ENCODE peak calls at places on chromosomes 4 and X, in seven cellular contexts. One of them, this sample, is unnamed.

GRCh38 chr4:19913670-19914069 is 338.0 kb upstream of the SLIT2 start:
- DNase-seq in K562: no peak
- DNase-seq in HCT116: no peak
- DNase-seq in Panc1: no peak
- DNase-seq in transverse colon: no peak
- DNase-seq in GM23338: no peak
- DNase-seq in H1: no peak
- DNase-seq in this sample: no peak

GRCh38 chr4:109722357-109722756 is 7.5 kb downstream of the PLA2G12A start:
- DNase-seq in K562: no peak
- DNase-seq in HCT116: no peak
- DNase-seq in Panc1: no peak
- DNase-seq in transverse colon: no peak
- DNase-seq in GM23338: no peak
- DNase-seq in H1: no peak
- DNase-seq in this sample: no peak

GRCh38 chr4:140755811-140756291 is 334 bp downstream of the TBC1D9 start:
- DNase-seq in K562: no peak
- DNase-seq in HCT116: no peak
- DNase-seq in Panc1: no peak
- DNase-seq in transverse colon: peak
- DNase-seq in GM23338: peak
- DNase-seq in H1: peak
- DNase-seq in this sample: peak

GRCh38 chr4:1418494-1419285 is 12.4 kb upstream of the NKX1-1 start:
- DNase-seq in K562: peak
- DNase-seq in HCT116: no peak
- DNase-seq in Panc1: no peak
- DNase-seq in transverse colon: no peak
- DNase-seq in GM23338: no peak
- DNase-seq in H1: peak
- DNase-seq in this sample: no peak

GRCh38 chr4:188976644-188977115 is 837.4 kb downstream of the TRIML1 start:
- DNase-seq in K562: no peak
- DNase-seq in HCT116: no peak
- DNase-seq in Panc1: no peak
- DNase-seq in transverse colon: no peak
- DNase-seq in GM23338: peak
- DNase-seq in H1: no peak
- DNase-seq in this sample: no peak

GRCh38 chr4:88219099-88219498 is 60.7 kb upstream of the ABCG2 start:
- DNase-seq in K562: peak
- DNase-seq in HCT116: peak
- DNase-seq in Panc1: peak
- DNase-seq in transverse colon: no peak
- DNase-seq in GM23338: peak
- DNase-seq in H1: no peak
- DNase-seq in this sample: no peak

GRCh38 chr4:126264839-126265238 is 950.1 kb downstream of the FAT4 start:
- DNase-seq in K562: no peak
- DNase-seq in HCT116: no peak
- DNase-seq in Panc1: no peak
- DNase-seq in transverse colon: no peak
- DNase-seq in GM23338: no peak
- DNase-seq in H1: no peak
- DNase-seq in this sample: no peak

GRCh38 chr4:3563403-3563802 is 31.2 kb upstream of the LRPAP1 start:
- DNase-seq in K562: no peak
- DNase-seq in HCT116: no peak
- DNase-seq in Panc1: no peak
- DNase-seq in transverse colon: no peak
- DNase-seq in GM23338: no peak
- DNase-seq in H1: no peak
- DNase-seq in this sample: no peak

GRCh38 chr4:139761461-139761860 is 95.8 kb downstream of the MGST2 start:
- DNase-seq in K562: peak
- DNase-seq in HCT116: peak
- DNase-seq in Panc1: no peak
- DNase-seq in transverse colon: no peak
- DNase-seq in GM23338: peak
- DNase-seq in H1: no peak
- DNase-seq in this sample: no peak

GRCh38 chr4:1003271-1004070 is 8.0 kb upstream of the FGFRL1 start:
- DNase-seq in K562: no peak
- DNase-seq in HCT116: no peak
- DNase-seq in Panc1: no peak
- DNase-seq in transverse colon: no peak
- DNase-seq in GM23338: peak
- DNase-seq in H1: no peak
- DNase-seq in this sample: no peak

GRCh38 chr4:7347981-7348380 is 86.7 kb downstream of the PSAPL1 start:
- DNase-seq in K562: no peak
- DNase-seq in HCT116: no peak
- DNase-seq in Panc1: no peak
- DNase-seq in transverse colon: no peak
- DNase-seq in GM23338: no peak
- DNase-seq in H1: no peak
- DNase-seq in this sample: no peak

GRCh38 chrX:104750146-104750699 is 184.2 kb downstream of the IL1RAPL2 start:
- DNase-seq in K562: no peak
- DNase-seq in HCT116: no peak
- DNase-seq in Panc1: no peak
- DNase-seq in transverse colon: no peak
- DNase-seq in GM23338: no peak
- DNase-seq in H1: no peak
- DNase-seq in this sample: no peak

GRCh38 chr4:90317785-90318184 is 190.6 kb downstream of the CCSER1 start:
- DNase-seq in K562: no peak
- DNase-seq in HCT116: peak
- DNase-seq in Panc1: peak
- DNase-seq in transverse colon: no peak
- DNase-seq in GM23338: no peak
- DNase-seq in H1: no peak
- DNase-seq in this sample: no peak

GRCh38 chr4:90318208-90318607 is 191.0 kb downstream of the CCSER1 start:
- DNase-seq in K562: no peak
- DNase-seq in HCT116: peak
- DNase-seq in Panc1: peak
- DNase-seq in transverse colon: no peak
- DNase-seq in GM23338: no peak
- DNase-seq in H1: no peak
- DNase-seq in this sample: no peak
- TF ChIP-seq POLR2AphosphoS5 in K562: no peak
- TF ChIP-seq POLR2AphosphoS5 in HCT116: no peak
- TF ChIP-seq POLR2AphosphoS5 in Panc1: no peak
- TF ChIP-seq POLR2AphosphoS5 in transverse colon: no peak
- TF ChIP-seq POLR2AphosphoS5 in GM23338: no peak
- TF ChIP-seq POLR2AphosphoS5 in H1: no peak
- TF ChIP-seq POLR2AphosphoS5 in this sample: no peak

GRCh38 chr4:94639298-94639697 is 118.5 kb upstream of the BMPR1B start:
- DNase-seq in K562: no peak
- DNase-seq in HCT116: no peak
- DNase-seq in Panc1: no peak
- DNase-seq in transverse colon: no peak
- DNase-seq in GM23338: no peak
- DNase-seq in H1: no peak
- DNase-seq in this sample: no peak

GRCh38 chr4:94642561-94642866 is 115.2 kb upstream of the BMPR1B start:
- DNase-seq in K562: no peak
- DNase-seq in HCT116: peak
- DNase-seq in Panc1: no peak
- DNase-seq in transverse colon: no peak
- DNase-seq in GM23338: no peak
- DNase-seq in H1: no peak
- DNase-seq in this sample: no peak

GRCh38 chr4:94636004-94636403 is 121.8 kb upstream of the BMPR1B start:
- DNase-seq in K562: no peak
- DNase-seq in HCT116: no peak
- DNase-seq in Panc1: no peak
- DNase-seq in transverse colon: no peak
- DNase-seq in GM23338: no peak
- DNase-seq in H1: no peak
- DNase-seq in this sample: no peak

GRCh38 chr4:94640151-94640550 is 117.6 kb upstream of the BMPR1B start:
- DNase-seq in K562: no peak
- DNase-seq in HCT116: no peak
- DNase-seq in Panc1: no peak
- DNase-seq in transverse colon: no peak
- DNase-seq in GM23338: no peak
- DNase-seq in H1: no peak
- DNase-seq in this sample: no peak

GRCh38 chr4:94641702-94642560 is 115.8 kb upstream of the BMPR1B start:
- DNase-seq in K562: no peak
- DNase-seq in HCT116: peak
- DNase-seq in Panc1: no peak
- DNase-seq in transverse colon: no peak
- DNase-seq in GM23338: no peak
- DNase-seq in H1: no peak
- DNase-seq in this sample: no peak
- H3K27ac ChIP-seq in K562: no peak
- H3K27ac ChIP-seq in HCT116: peak
- H3K27ac ChIP-seq in Panc1: no peak
- H3K27ac ChIP-seq in transverse colon: no peak
- H3K27ac ChIP-seq in GM23338: no peak
- H3K27ac ChIP-seq in H1: no peak
- H3K27ac ChIP-seq in this sample: no peak

DNA sequence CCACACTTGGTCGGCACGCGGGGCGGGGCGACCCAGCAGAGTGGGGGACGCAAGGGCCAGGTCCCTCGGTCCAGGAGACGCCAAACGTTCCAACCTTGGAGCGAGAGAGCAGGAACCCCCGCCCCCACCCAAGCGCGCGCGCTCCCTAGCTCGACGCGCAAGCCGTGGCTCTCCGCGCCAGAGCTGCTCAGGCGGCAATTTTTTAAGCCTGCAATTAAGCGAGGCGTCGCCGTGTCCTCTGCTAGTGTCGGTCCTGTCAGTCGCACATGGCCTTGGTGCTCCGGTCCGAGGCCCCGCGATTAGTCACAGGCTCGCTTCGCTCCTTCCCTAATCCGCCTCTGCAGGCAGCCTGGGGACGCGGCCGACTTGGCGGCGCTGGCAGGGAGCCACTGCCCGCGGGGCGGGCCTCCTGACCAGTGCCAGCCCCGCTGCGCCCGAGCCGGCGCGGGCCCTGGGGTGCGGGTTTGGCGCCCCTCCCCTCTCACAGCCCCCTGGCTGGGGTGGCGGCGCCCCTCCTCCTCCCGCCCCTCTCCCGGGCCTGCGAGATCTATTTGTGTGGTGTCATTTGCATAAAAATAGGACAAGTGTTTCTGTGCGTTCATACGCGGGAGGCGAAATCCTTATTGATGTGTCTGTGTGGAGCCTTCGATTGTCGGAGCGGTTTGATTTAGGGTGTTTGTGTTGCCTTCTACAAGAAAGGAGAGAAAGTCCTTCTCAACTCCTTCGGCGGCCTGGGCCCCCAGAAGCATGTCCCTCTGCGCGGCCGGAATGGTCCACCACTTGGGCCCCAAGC is 9.7 kb upstream of the BCOR start:
- DNase-seq in K562: no peak
- DNase-seq in HCT116: peak
- DNase-seq in Panc1: no peak
- DNase-seq in transverse colon: peak
- DNase-seq in GM23338: peak
- DNase-seq in H1: peak
- DNase-seq in this sample: no peak
- H3K4me3 ChIP-seq in K562: peak
- H3K4me3 ChIP-seq in HCT116: peak
- H3K4me3 ChIP-seq in Panc1: peak
- H3K4me3 ChIP-seq in transverse colon: peak
- H3K4me3 ChIP-seq in GM23338: peak
- H3K4me3 ChIP-seq in H1: peak
- H3K4me3 ChIP-seq in this sample: peak

GRCh38 chr4:155889036-155889793 is 14.3 kb upstream of the TDO2 start:
- DNase-seq in K562: no peak
- DNase-seq in HCT116: no peak
- DNase-seq in Panc1: no peak
- DNase-seq in transverse colon: no peak
- DNase-seq in GM23338: no peak
- DNase-seq in H1: no peak
- DNase-seq in this sample: no peak
- TF ChIP-seq POLR2AphosphoS5 in K562: no peak
- TF ChIP-seq POLR2AphosphoS5 in HCT116: no peak
- TF ChIP-seq POLR2AphosphoS5 in Panc1: no peak
- TF ChIP-seq POLR2AphosphoS5 in transverse colon: no peak
- TF ChIP-seq POLR2AphosphoS5 in GM23338: no peak
- TF ChIP-seq POLR2AphosphoS5 in H1: no peak
- TF ChIP-seq POLR2AphosphoS5 in this sample: no peak

DNA sequence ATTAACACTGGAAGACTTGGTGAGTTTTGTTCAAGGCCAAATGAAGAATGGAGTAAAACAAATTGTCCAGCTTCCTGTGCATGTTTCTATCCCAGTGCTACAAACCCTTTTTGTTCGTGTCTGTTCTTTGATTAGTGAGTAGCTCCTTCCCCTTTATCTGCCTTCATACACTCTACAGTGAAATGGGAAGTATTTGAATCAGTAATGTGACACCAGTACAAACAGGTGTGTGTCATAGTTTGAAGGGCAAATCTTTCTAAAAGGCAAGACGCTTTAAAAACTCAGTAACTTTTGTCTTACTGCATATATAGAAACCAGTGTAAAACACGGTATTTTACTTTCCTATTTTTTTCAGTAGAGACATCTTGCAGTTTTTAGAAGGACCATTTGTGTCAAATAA is 5.9 kb downstream of the ARHGEF38 start:
- DNase-seq in K562: no peak
- DNase-seq in HCT116: no peak
- DNase-seq in Panc1: no peak
- DNase-seq in transverse colon: no peak
- DNase-seq in GM23338: peak
- DNase-seq in H1: no peak
- DNase-seq in this sample: no peak
- H3K27ac ChIP-seq in K562: no peak
- H3K27ac ChIP-seq in HCT116: no peak
- H3K27ac ChIP-seq in Panc1: no peak
- H3K27ac ChIP-seq in transverse colon: no peak
- H3K27ac ChIP-seq in GM23338: no peak
- H3K27ac ChIP-seq in H1: no peak
- H3K27ac ChIP-seq in this sample: peak

GRCh38 chr4:38676986-38677385 is 13.0 kb downstream of the KLF3 start:
- DNase-seq in K562: no peak
- DNase-seq in HCT116: no peak
- DNase-seq in Panc1: no peak
- DNase-seq in transverse colon: peak
- DNase-seq in GM23338: no peak
- DNase-seq in H1: no peak
- DNase-seq in this sample: no peak

GRCh38 chr4:38673109-38673978 is 9.3 kb downstream of the KLF3 start:
- DNase-seq in K562: peak
- DNase-seq in HCT116: peak
- DNase-seq in Panc1: no peak
- DNase-seq in transverse colon: peak
- DNase-seq in GM23338: peak
- DNase-seq in H1: no peak
- DNase-seq in this sample: no peak

GRCh38 chr4:38672247-38673071 is 8.5 kb downstream of the KLF3 start:
- DNase-seq in K562: peak
- DNase-seq in HCT116: no peak
- DNase-seq in Panc1: no peak
- DNase-seq in transverse colon: no peak
- DNase-seq in GM23338: no peak
- DNase-seq in H1: no peak
- DNase-seq in this sample: no peak

GRCh38 chr4:38675167-38676121 is 11.4 kb downstream of the KLF3 start:
- DNase-seq in K562: peak
- DNase-seq in HCT116: peak
- DNase-seq in Panc1: peak
- DNase-seq in transverse colon: peak
- DNase-seq in GM23338: peak
- DNase-seq in H1: peak
- DNase-seq in this sample: peak

GRCh38 chr4:38674206-38675144 is 10.5 kb downstream of the KLF3 start:
- DNase-seq in K562: no peak
- DNase-seq in HCT116: no peak
- DNase-seq in Panc1: no peak
- DNase-seq in transverse colon: no peak
- DNase-seq in GM23338: no peak
- DNase-seq in H1: no peak
- DNase-seq in this sample: no peak
- H3K4me3 ChIP-seq in K562: peak
- H3K4me3 ChIP-seq in HCT116: peak
- H3K4me3 ChIP-seq in Panc1: peak
- H3K4me3 ChIP-seq in transverse colon: peak
- H3K4me3 ChIP-seq in GM23338: peak
- H3K4me3 ChIP-seq in H1: no peak
- H3K4me3 ChIP-seq in this sample: peak

This sample was measured in breast epithelium.